ENCODE peak calls at places on chromosomes 7 and 10, in ten cellular contexts. Q is GM13977, L is dorsolateral prefrontal cortex, H is HFF-Myc, V is cardiac muscle cell, N is neural crest cell, J is nephron progenitor cell, A is PC-3, S is GM10248, D is GM12865. T is an unnamed sample.
A peak's percentile ranks its signal among the peaks of the same experiment; 100 is the strongest.

GRCh38 chr7:83970081-83970480 is 224.5 kb downstream of the SEMA3A start:
- DNase-seq in S (no peak), L (no peak), H (no peak), Q (no peak), N (no peak), J (no peak), D (no peak), V (no peak), A (no peak), T (no peak)

GRCh38 chr7:101542527-101543241 is 86.4 kb downstream of the MYL10 start:
- DNase-seq in S (peak; percentile 76), L (peak; percentile 55), J (peak; percentile 91), V (peak; percentile 52), H (no peak), Q (peak; percentile 78), N (peak; percentile 85), D (peak; percentile 68), A (peak; percentile 75), T (peak; percentile 71)

GRCh38 chr7:45658716-45659495 is 84.7 kb downstream of the ADCY1 start:
- DNase-seq in V (no peak), S (no peak), D (no peak), A (no peak), J (no peak), Q (no peak), H (no peak), N (no peak), L (no peak), T (no peak)

GRCh38 chr7:21767300-21767900 is 178.3 kb downstream of the CDCA7L start:
- DNase-seq in Q (peak; percentile 38), N (peak; percentile 27), H (peak; percentile 38), L (no peak), D (peak; percentile 91), J (peak; percentile 50), A (peak; percentile 83), V (peak; percentile 61), S (peak; percentile 33), T (peak; percentile 42)

GRCh38 chr7:37642028-37642540 is 41.5 kb upstream of the GPR141 start:
- DNase-seq in V (no peak), D (no peak), Q (no peak), L (no peak), J (peak; percentile 7), N (no peak), A (no peak), S (no peak), H (no peak), T (no peak)

GRCh38 chr7:1114088-1114487 is 26.2 kb downstream of the GPER1 start:
- DNase-seq in V (no peak), J (no peak), A (no peak), H (no peak), N (no peak), S (no peak), L (no peak), Q (no peak), D (no peak), T (no peak)

GRCh38 chr7:132368246-132368900 is 207.9 kb downstream of the PLXNA4 start:
- DNase-seq in H (no peak), L (no peak), N (no peak), S (no peak), Q (no peak), J (no peak), D (no peak), V (no peak), A (no peak), T (no peak)

GRCh38 chr10:43026039-43026973 is 50.6 kb upstream of the RET start:
- DNase-seq in J (peak; percentile 74), V (no peak), L (no peak), Q (no peak), N (no peak), A (peak; percentile 86), H (no peak), D (no peak), S (no peak), T (no peak)

GRCh38 chr7:28853150-28853549 is 105.0 kb downstream of the TRIL start:
- DNase-seq in Q (peak; percentile 31), L (no peak), J (no peak), N (no peak), S (no peak), H (no peak), V (no peak), D (no peak), A (no peak), T (no peak)

GRCh38 chr7:98568891-98569290 is 48.2 kb upstream of the NPTX2 start:
- DNase-seq in N (no peak), S (no peak), J (no peak), A (no peak), H (no peak), Q (no peak), V (no peak), L (peak; percentile 35), D (no peak), T (no peak)

GRCh38 chr7:46881507-46882127 is 700.3 kb downstream of the TNS3 start:
- DNase-seq in S (no peak), Q (no peak), A (peak; percentile 31), V (peak; percentile 31), N (no peak), L (no peak), H (no peak), J (no peak), D (no peak), T (no peak)

GRCh38 chr10:89535185-89536012 is at the start of gene SLC16A12:
- DNase-seq in Q (peak; percentile 37), V (peak; percentile 36), J (peak; percentile 78), N (peak; percentile 43), D (no peak), L (no peak), H (no peak), A (no peak), S (peak; percentile 24), T (peak; percentile 44)

GRCh38 chr10:77007836-77008235 is 629.8 kb downstream of the KCNMA1 start:
- DNase-seq in S (peak; percentile 30), J (no peak), D (peak; percentile 44), A (no peak), Q (peak; percentile 29), H (no peak), V (no peak), L (no peak), N (no peak), T (peak; percentile 43)

GRCh38 chr10:60384708-60385398 is 4.8 kb downstream of the ANK3 start:
- DNase-seq in V (peak; percentile 97), S (no peak), L (no peak), J (no peak), D (no peak), N (no peak), H (peak; percentile 97), Q (no peak), A (peak; percentile 100), T (no peak)

GRCh38 chr10:90199098-90199497 is 497.7 kb downstream of the KIF20B start:
- DNase-seq in D (no peak), J (no peak), S (no peak), L (no peak), N (no peak), Q (no peak), V (no peak), A (no peak), H (no peak), T (no peak)

GRCh38 chr7:151232272-151233110 is at the start of gene CHPF2:
- DNase-seq in N (peak; percentile 74), A (peak; percentile 81), S (peak; percentile 97), L (peak; percentile 87), D (peak; percentile 92), H (no peak), J (peak; percentile 89), Q (peak; percentile 98), V (peak; percentile 90), T (peak; percentile 98)
- TF ChIP-seq CTCF in N (no peak), A (no peak), S (no peak), L (peak; percentile 28), D (no peak), H (no peak), J (no peak), Q (no peak), V (no peak), T (no peak)

GRCh38 chr7:140230862-140231778 is 54.3 kb upstream of the KDM7A start:
- DNase-seq in L (no peak), H (no peak), V (peak; percentile 46), D (no peak), A (peak; percentile 63), Q (peak; percentile 51), N (peak; percentile 45), J (peak; percentile 74), S (peak; percentile 38), T (peak; percentile 55)
- TF ChIP-seq CTCF in L (no peak), H (no peak), V (no peak), D (no peak), A (peak; percentile 19), Q (no peak), N (no peak), J (no peak), S (no peak), T (no peak)

GRCh38 chr7:8991159-8991558 is 557.8 kb downstream of the NXPH1 start:
- DNase-seq in H (no peak), V (no peak), N (no peak), Q (no peak), D (no peak), A (no peak), L (no peak), S (no peak), J (no peak), T (no peak)
- TF ChIP-seq CTCF in H (no peak), V (no peak), N (peak; percentile 35), Q (no peak), D (no peak), A (no peak), L (no peak), S (no peak), J (no peak), T (no peak)

GRCh38 chr10:19705273-19705672 is 111.0 kb upstream of the PLXDC2 start:
- DNase-seq in S (no peak), D (no peak), J (no peak), H (no peak), Q (no peak), L (no peak), A (no peak), N (no peak), V (no peak), T (no peak)

GRCh38 chr10:19701427-19702052 is 114.7 kb upstream of the PLXDC2 start:
- DNase-seq in Q (no peak), N (no peak), L (no peak), D (no peak), A (no peak), V (no peak), J (no peak), S (no peak), H (no peak), T (no peak)

GRCh38 chr10:19704544-19704943 is 111.7 kb upstream of the PLXDC2 start:
- DNase-seq in A (no peak), D (no peak), L (no peak), V (no peak), Q (no peak), S (no peak), J (no peak), N (no peak), H (no peak), T (no peak)

GRCh38 chr10:19702215-19702614 is 114.0 kb upstream of the PLXDC2 start:
- DNase-seq in A (peak; percentile 23), N (no peak), Q (no peak), V (peak; percentile 60), D (no peak), H (no peak), L (no peak), S (no peak), J (no peak), T (no peak)

DNA sequence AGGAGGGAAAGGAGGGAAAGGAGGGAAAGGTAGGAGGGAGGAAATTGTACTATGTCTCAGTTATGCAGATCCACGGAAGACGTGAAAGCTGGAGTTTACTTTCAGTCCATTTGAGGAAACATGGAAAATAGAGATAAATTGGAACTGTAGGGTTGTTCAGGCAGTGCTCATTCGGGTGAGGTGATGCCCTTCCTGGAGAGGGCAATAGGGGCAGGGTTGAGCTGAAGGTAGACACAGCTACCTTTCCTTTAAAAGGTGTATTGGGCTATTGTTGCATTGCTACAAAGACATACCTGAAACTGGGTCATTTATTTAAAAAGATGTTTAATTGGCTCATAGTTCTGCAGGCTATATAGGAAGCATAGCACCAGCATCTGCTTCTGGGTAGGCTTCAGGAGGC is 116.9 kb upstream of the PLXDC2 start:
- DNase-seq in L (no peak), H (no peak), Q (no peak), V (no peak), A (no peak), D (no peak), N (no peak), J (no peak), S (no peak), T (no peak)
- TF ChIP-seq CTCF in L (no peak), H (no peak), Q (no peak), V (no peak), A (no peak), D (no peak), N (no peak), J (no peak), S (no peak), T (no peak)